ENCODE peak calls at places on chromosomes 4 and X, in four cellular contexts. H is tibial nerve, X is body of pancreas, S is right lobe of liver. K is an unnamed sample.

GRCh38 chrX:70132877-70133302 is 357 bp upstream of the IGBP1 start:
- DNase-seq in H (no peak), X (no peak), S (no peak), K (no peak)

GRCh38 chr4:5120067-5120466 is 68.8 kb downstream of the STK32B start:
- DNase-seq in H (no peak), X (no peak), S (no peak), K (no peak)

GRCh38 chr4:148315049-148315448 is 127.2 kb downstream of the NR3C2 start:
- DNase-seq in H (no peak), X (no peak), S (no peak), K (no peak)

GRCh38 chr4:6925357-6925836 is 15.8 kb downstream of the TBC1D14 start:
- DNase-seq in H (no peak), X (no peak), S (no peak), K (peak)

GRCh38 chr4:7183780-7184460 is 8.4 kb upstream of the SORCS2 start:
- DNase-seq in H (no peak), X (no peak), S (no peak), K (no peak)

GRCh38 chr4:21067351-21067750 is 367.1 kb downstream of the PACRGL start:
- DNase-seq in H (no peak), X (no peak), S (no peak), K (no peak)

GRCh38 chr4:77022581-77023133 is 53.1 kb downstream of the CCNI start:
- DNase-seq in H (no peak), X (no peak), S (no peak), K (no peak)

GRCh38 chrX:153318811-153319210 is 2.8 kb downstream of the PNMA6F start:
- DNase-seq in H (no peak), X (no peak), S (no peak), K (no peak)

GRCh38 chrX:15301924-15302323 is 13.5 kb downstream of the ASB11 start:
- DNase-seq in H (peak), X (peak), S (no peak), K (peak)

GRCh38 chrX:112731793-112732192 is 52.1 kb upstream of the LHFPL1 start:
- DNase-seq in H (no peak), X (no peak), S (no peak), K (no peak)

GRCh38 chr4:105092356-105092755 is 54.3 kb upstream of the TET2 start:
- DNase-seq in H (no peak), X (no peak), S (no peak), K (no peak)

DNA sequence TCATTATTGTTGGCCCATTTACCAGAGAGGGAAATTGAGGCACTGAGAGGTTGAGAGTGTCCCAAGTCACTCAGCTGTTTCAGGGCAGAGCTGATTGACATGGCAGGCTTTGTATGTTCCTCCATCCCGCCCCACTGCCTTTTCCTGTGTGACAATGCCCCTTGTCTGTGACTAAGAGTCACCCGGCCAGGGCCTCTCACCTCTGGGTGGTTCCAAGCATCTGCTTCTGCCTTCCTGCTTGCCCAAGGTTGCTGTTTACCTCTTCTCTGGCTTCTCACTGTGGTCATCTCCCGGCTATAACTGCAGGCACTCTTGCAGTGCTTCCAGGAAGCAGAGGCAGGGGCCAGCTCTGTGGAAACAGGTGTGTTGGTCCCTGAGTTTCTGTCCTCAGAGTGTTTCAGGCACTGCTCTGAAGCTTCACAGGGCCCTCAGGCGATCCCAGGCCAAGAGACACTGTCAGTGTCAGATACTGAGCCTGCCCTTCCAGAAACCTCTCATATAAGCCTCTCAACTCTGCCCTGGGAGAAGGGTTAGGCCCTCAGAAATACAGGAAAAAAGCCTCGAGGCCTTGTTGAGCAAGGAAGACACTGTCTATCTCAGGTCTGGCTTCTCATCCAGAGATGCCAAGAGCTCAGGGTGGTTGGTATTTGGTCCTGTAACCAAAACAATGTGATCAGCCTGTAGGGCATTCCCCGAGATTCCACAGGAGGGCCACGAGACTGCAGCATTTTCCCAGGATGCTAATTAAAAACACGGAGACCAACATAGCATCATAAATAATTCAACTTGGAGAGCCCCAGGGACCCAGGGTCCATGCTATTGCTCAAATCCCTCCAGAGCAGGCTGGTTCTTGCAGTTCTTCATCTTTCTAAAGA is 42.0 kb upstream of the PROM1 start:
- DNase-seq in H (no peak), X (no peak), S (no peak), K (no peak)
- H3K27ac ChIP-seq in H (no peak), X (no peak), S (no peak), K (no peak)

GRCh38 chr4:3040447-3041191 is 33.7 kb downstream of the HTT-AS start:
- DNase-seq in H (no peak), X (no peak), S (no peak), K (no peak)
- TF ChIP-seq POLR2A in H (no peak), X (no peak), S (no peak), K (no peak)

DNA sequence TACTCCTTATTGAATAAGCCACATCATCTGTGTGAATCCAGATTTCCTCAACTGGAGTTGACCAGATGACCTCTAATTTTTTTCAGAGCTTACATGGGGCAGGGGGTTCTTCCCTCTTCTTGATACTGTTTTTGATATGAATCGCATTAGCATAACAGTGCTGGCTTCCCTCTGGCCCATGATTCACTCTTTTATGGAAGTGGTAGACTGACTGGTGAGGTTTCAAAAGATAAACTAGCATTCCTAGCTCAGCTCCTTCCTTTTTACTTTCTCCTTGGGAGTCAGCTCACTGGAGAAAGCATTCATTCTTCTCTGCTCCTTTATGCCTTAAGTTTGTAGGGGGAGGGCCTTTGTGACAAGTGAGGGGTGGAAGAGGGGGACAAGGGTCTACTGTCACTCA is 161.0 kb upstream of the FGF13 start:
- DNase-seq in H (no peak), X (no peak), S (no peak), K (no peak)
- H3K27ac ChIP-seq in H (no peak), X (no peak), S (no peak), K (no peak)

GRCh38 chr4:869776-870175 is 43.8 kb upstream of the CPLX1 start:
- DNase-seq in H (no peak), X (no peak), S (no peak), K (no peak)
- TF ChIP-seq POLR2A in H (no peak), X (no peak), S (no peak), K (no peak)

K was measured in testis.